ENCODE peak calls at places on chromosomes 7 and 10, in four cellular contexts. One of them, this sample, is unnamed.

GRCh38 chr7:77935652-77936348 is 137.2 kb downstream of the PHTF2 start:
- DNase-seq in IMR-90: no peak
- DNase-seq in mesendoderm: no peak
- DNase-seq in H1: no peak
- DNase-seq in this sample: no peak

GRCh38 chr10:24374134-24374915 is 165.4 kb downstream of the KIAA1217 start:
- DNase-seq in IMR-90: peak; percentile 79
- DNase-seq in mesendoderm: no peak
- DNase-seq in H1: no peak
- DNase-seq in this sample: no peak

GRCh38 chr10:112915590-112916572 is 34.2 kb upstream of the TCF7L2 start:
- DNase-seq in IMR-90: peak; percentile 51
- DNase-seq in mesendoderm: peak; percentile 50
- DNase-seq in H1: peak; percentile 25
- DNase-seq in this sample: no peak

GRCh38 chr7:116361767-116362166 is 137.8 kb upstream of the CAV2 start:
- DNase-seq in IMR-90: no peak
- DNase-seq in mesendoderm: no peak
- DNase-seq in H1: no peak
- DNase-seq in this sample: no peak

GRCh38 chr7:102943425-102944169 is 30.8 kb downstream of the LRRC17 start:
- DNase-seq in IMR-90: no peak
- DNase-seq in mesendoderm: peak; percentile 78
- DNase-seq in H1: no peak
- DNase-seq in this sample: no peak

GRCh38 chr7:9250876-9251275 is 817.5 kb downstream of the NXPH1 start:
- DNase-seq in IMR-90: no peak
- DNase-seq in mesendoderm: peak; percentile 72
- DNase-seq in H1: no peak
- DNase-seq in this sample: peak; percentile 32

GRCh38 chr10:80408198-80409085 is at the start of gene PRXL2A:
- DNase-seq in IMR-90: no peak
- DNase-seq in mesendoderm: peak; percentile 90
- DNase-seq in H1: peak; percentile 50
- DNase-seq in this sample: peak; percentile 92

GRCh38 chr7:139687980-139688632 is 89.7 kb downstream of the HIPK2 start:
- DNase-seq in IMR-90: peak; percentile 55
- DNase-seq in mesendoderm: peak; percentile 44
- DNase-seq in H1: no peak
- DNase-seq in this sample: peak; percentile 49

GRCh38 chr7:30674876-30675275 is 7.4 kb downstream of the CRHR2 start:
- DNase-seq in IMR-90: no peak
- DNase-seq in mesendoderm: no peak
- DNase-seq in H1: no peak
- DNase-seq in this sample: no peak

GRCh38 chr7:30679664-30680063 is 2.6 kb downstream of the CRHR2 start:
- DNase-seq in IMR-90: no peak
- DNase-seq in mesendoderm: no peak
- DNase-seq in H1: no peak
- DNase-seq in this sample: no peak

GRCh38 chr7:30678805-30679204 is 3.5 kb downstream of the CRHR2 start:
- DNase-seq in IMR-90: no peak
- DNase-seq in mesendoderm: no peak
- DNase-seq in H1: no peak
- DNase-seq in this sample: no peak

GRCh38 chr7:30674420-30674819 is 7.8 kb downstream of the CRHR2 start:
- DNase-seq in IMR-90: no peak
- DNase-seq in mesendoderm: no peak
- DNase-seq in H1: no peak
- DNase-seq in this sample: no peak
- H3K18ac ChIP-seq in IMR-90: no peak overlapping the region
- H3K18ac ChIP-seq in mesendoderm: no peak overlapping the region
- H3K18ac ChIP-seq in H1: no peak overlapping the region
- H3K18ac ChIP-seq in this sample: no peak overlapping the region

GRCh38 chr10:5992398-5992797 is 15.1 kb upstream of the IL15RA start:
- DNase-seq in IMR-90: no peak
- DNase-seq in mesendoderm: no peak
- DNase-seq in H1: no peak
- DNase-seq in this sample: no peak
- H3K56ac ChIP-seq in IMR-90: no peak overlapping the region
- H3K56ac ChIP-seq in mesendoderm: no peak overlapping the region
- H3K56ac ChIP-seq in H1: no peak overlapping the region
- H3K56ac ChIP-seq in this sample: no peak overlapping the region

DNA sequence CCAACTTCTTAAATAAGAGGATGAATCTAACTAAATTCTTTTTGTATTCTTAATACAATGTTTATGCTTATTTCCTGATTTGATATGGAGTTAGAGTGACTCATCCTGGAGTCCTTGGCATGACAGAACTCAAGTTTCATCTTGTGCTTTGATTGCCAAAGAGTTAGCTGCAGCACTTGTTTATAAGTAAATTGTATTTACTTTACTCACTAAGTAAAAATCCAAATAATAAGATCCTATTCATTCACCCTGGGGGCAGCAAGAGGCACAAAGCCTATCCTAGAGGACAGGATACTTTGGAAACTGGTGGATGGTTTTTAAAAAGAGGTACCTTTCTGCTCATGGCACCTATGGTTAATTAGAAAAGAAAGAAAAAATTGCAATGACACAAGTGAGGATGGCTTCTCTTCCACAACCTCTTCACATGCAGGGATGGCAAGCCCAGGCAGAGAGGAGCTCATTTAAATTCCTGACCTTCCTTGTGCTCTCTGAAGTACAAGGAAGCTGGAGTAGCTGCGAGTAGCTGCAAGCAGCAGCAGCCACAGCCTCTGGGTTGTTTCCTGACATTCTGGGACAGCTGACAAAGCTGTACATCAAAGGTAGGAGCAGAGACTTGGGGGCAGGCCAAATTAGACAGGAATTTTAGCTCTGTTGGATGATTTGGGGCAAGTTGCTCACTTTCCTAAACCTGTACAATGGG is 28.5 kb upstream of the CROT start:
- DNase-seq in IMR-90: peak; percentile 99
- DNase-seq in mesendoderm: no peak
- DNase-seq in H1: no peak
- DNase-seq in this sample: no peak
- H3K18ac ChIP-seq in IMR-90: peak overlapping the region; percentile 98
- H3K18ac ChIP-seq in mesendoderm: no peak overlapping the region
- H3K18ac ChIP-seq in H1: no peak overlapping the region
- H3K18ac ChIP-seq in this sample: no peak overlapping the region

GRCh38 chr7:133319842-133320241 is 67.0 kb downstream of the EXOC4 start:
- DNase-seq in IMR-90: no peak
- DNase-seq in mesendoderm: no peak
- DNase-seq in H1: no peak
- DNase-seq in this sample: no peak

GRCh38 chr7:133315332-133316040 is 62.6 kb downstream of the EXOC4 start:
- DNase-seq in IMR-90: peak; percentile 75
- DNase-seq in mesendoderm: no peak
- DNase-seq in H1: no peak
- DNase-seq in this sample: no peak

DNA sequence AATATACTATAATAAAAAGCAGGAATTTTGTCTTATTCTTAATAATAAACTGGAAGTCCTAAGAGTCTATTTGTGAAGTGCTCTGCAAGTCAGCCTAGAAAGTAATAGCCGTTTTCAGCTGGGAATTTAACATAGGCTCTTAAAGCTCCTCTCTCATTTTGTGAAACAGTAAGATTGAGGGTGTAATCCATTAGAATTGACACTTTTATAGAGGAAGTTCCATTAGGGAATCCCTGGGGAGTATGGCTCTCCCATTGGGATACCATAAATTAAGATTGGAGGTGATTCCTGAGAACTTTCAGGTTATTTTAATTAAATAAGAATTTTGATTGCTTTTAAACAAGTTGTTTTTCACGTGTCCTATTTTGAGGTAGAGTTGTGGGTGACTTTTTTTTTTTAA is 68.0 kb downstream of the EXOC4 start:
- DNase-seq in IMR-90: no peak
- DNase-seq in mesendoderm: no peak
- DNase-seq in H1: no peak
- DNase-seq in this sample: no peak
- H3K56ac ChIP-seq in IMR-90: no peak overlapping the region
- H3K56ac ChIP-seq in mesendoderm: no peak overlapping the region
- H3K56ac ChIP-seq in H1: no peak overlapping the region
- H3K56ac ChIP-seq in this sample: no peak overlapping the region

GRCh38 chr7:158289231-158289630 is 298.4 kb downstream of the PTPRN2 start:
- DNase-seq in IMR-90: no peak
- DNase-seq in mesendoderm: no peak
- DNase-seq in H1: no peak
- DNase-seq in this sample: no peak

GRCh38 chr7:158292948-158293347 is 294.7 kb downstream of the PTPRN2 start:
- DNase-seq in IMR-90: no peak
- DNase-seq in mesendoderm: no peak
- DNase-seq in H1: no peak
- DNase-seq in this sample: no peak

GRCh38 chr7:158286210-158286609 is 301.4 kb downstream of the PTPRN2 start:
- DNase-seq in IMR-90: no peak
- DNase-seq in mesendoderm: no peak
- DNase-seq in H1: no peak
- DNase-seq in this sample: no peak

GRCh38 chr7:158285383-158285770 is 302.2 kb downstream of the PTPRN2 start:
- DNase-seq in IMR-90: no peak
- DNase-seq in mesendoderm: no peak
- DNase-seq in H1: no peak
- DNase-seq in this sample: peak; percentile 14

GRCh38 chr7:158289761-158290523 is 297.7 kb downstream of the PTPRN2 start:
- DNase-seq in IMR-90: no peak
- DNase-seq in mesendoderm: no peak
- DNase-seq in H1: no peak
- DNase-seq in this sample: peak; percentile 15
- H3K18ac ChIP-seq in IMR-90: no peak overlapping the region
- H3K18ac ChIP-seq in mesendoderm: no peak overlapping the region
- H3K18ac ChIP-seq in H1: no peak overlapping the region
- H3K18ac ChIP-seq in this sample: no peak overlapping the region

GRCh38 chr7:110386006-110386405 is 704.9 kb upstream of the LRRN3 start:
- DNase-seq in IMR-90: no peak
- DNase-seq in mesendoderm: no peak
- DNase-seq in H1: no peak
- DNase-seq in this sample: no peak

GRCh38 chr7:110382736-110383135 is 708.2 kb upstream of the LRRN3 start:
- DNase-seq in IMR-90: no peak
- DNase-seq in mesendoderm: no peak
- DNase-seq in H1: peak; percentile 31
- DNase-seq in this sample: peak; percentile 42

GRCh38 chr7:110388451-110388850 is 702.5 kb upstream of the LRRN3 start:
- DNase-seq in IMR-90: no peak
- DNase-seq in mesendoderm: no peak
- DNase-seq in H1: no peak
- DNase-seq in this sample: no peak

GRCh38 chr7:110386914-110387313 is 704.0 kb upstream of the LRRN3 start:
- DNase-seq in IMR-90: peak; percentile 79
- DNase-seq in mesendoderm: peak; percentile 82
- DNase-seq in H1: no peak
- DNase-seq in this sample: no peak

DNA sequence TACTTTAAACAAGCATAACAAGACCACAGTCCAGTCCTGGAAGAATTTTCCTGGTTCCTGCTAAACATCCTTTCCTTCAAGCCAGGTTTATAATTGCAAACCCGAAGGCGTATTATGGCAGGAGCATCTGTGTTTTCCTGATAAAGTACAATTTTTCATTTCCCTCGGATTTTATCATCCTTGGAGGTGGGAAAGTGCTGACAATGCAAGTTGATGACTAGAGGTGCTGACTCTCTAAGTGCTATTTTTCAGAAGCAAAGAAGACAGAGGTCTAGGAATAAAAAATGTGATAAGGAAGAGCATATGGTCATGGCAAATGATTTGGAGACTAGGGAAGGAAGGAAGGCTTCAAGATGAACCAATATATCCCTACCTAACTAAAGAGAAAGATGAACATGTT is 703.2 kb upstream of the LRRN3 start:
- DNase-seq in IMR-90: no peak
- DNase-seq in mesendoderm: no peak
- DNase-seq in H1: no peak
- DNase-seq in this sample: no peak
- H3K56ac ChIP-seq in IMR-90: no peak overlapping the region
- H3K56ac ChIP-seq in mesendoderm: no peak overlapping the region
- H3K56ac ChIP-seq in H1: no peak overlapping the region
- H3K56ac ChIP-seq in this sample: no peak overlapping the region

GRCh38 chr10:19730848-19731247 is 85.4 kb upstream of the PLXDC2 start:
- DNase-seq in IMR-90: peak; percentile 45
- DNase-seq in mesendoderm: no peak
- DNase-seq in H1: no peak
- DNase-seq in this sample: no peak
- H3K18ac ChIP-seq in IMR-90: peak overlapping the region; percentile 88
- H3K18ac ChIP-seq in mesendoderm: no peak overlapping the region
- H3K18ac ChIP-seq in H1: no peak overlapping the region
- H3K18ac ChIP-seq in this sample: no peak overlapping the region

DNA sequence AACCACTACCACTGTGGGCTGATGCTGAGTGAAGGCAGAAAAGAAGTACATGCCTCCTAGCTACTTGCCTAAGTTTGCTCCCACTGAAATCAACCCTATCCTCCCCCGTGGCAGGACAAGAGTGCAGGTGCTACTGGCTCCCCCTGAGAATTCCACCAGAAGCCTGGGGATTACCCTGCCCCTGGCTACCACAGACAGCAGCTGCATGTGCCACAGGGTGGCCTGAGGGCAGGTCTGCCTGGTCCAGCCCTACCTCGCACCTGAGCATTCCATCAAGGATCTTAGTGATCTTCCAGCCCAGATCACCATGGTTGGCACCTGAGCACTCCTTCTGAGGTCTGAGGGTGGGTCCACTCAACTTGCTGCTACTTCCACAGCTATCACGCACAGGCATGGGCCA is 176.4 kb upstream of the SMIM30 start:
- DNase-seq in IMR-90: no peak
- DNase-seq in mesendoderm: no peak
- DNase-seq in H1: no peak
- DNase-seq in this sample: no peak
- H3K56ac ChIP-seq in IMR-90: no peak overlapping the region
- H3K56ac ChIP-seq in mesendoderm: no peak overlapping the region
- H3K56ac ChIP-seq in H1: no peak overlapping the region
- H3K56ac ChIP-seq in this sample: no peak overlapping the region

This sample was measured in H9.